ENCODE peak calls at places on chromosomes 3 and 15, in eight cellular contexts. G is Panc1, E is GM23338, T is transverse colon, B is HCT116, A is breast epithelium, Y is suprapubic skin, J is esophagus muscularis mucosa. R is an unnamed sample.

GRCh38 chr3:133038731-133039398 is 674 bp downstream of the TMEM108 start:
- DNase-seq in G (no peak), E (peak; percentile 76), T (no peak), B (no peak), A (no peak), Y (no peak), J (no peak), R (no peak)

GRCh38 chr3:57652203-57652602 is 40.7 kb downstream of the DENND6A start:
- DNase-seq in G (no peak), E (no peak), T (no peak), B (no peak), A (no peak), Y (no peak), J (no peak), R (no peak)

GRCh38 chr3:124846189-124846588 is 41.0 kb downstream of the ITGB5 start:
- DNase-seq in G (no peak), E (no peak), T (no peak), B (no peak), A (no peak), Y (no peak), J (no peak), R (no peak)

GRCh38 chr3:196081834-196082470 is at the start of gene TFRC:
- DNase-seq in G (no peak), E (peak; percentile 97), T (peak; percentile 97), B (peak; percentile 90), A (peak; percentile 88), Y (peak; percentile 95), J (peak; percentile 97), R (peak; percentile 94)

GRCh38 chr3:67044295-67044694 is 46.2 kb downstream of the KBTBD8 start:
- DNase-seq in G (no peak), E (no peak), T (no peak), B (no peak), A (no peak), Y (no peak), J (no peak), R (no peak)

GRCh38 chr3:9397911-9398714 is 698 bp downstream of the SETD5 start:
- DNase-seq in G (no peak), E (peak; percentile 63), T (peak; percentile 56), B (no peak), A (peak; percentile 52), Y (peak; percentile 85), J (no peak), R (peak; percentile 26)

GRCh38 chr3:38138347-38139190 is at the start of gene MYD88:
- DNase-seq in G (no peak), E (peak; percentile 82), T (peak; percentile 92), B (no peak), A (peak; percentile 62), Y (peak; percentile 95), J (peak; percentile 97), R (no peak)

GRCh38 chr3:90145094-90145810 is 1037.8 kb downstream of the EPHA3 start:
- DNase-seq in G (no peak), E (no peak), T (no peak), B (no peak), A (no peak), Y (no peak), J (no peak), R (no peak)

GRCh38 chr3:14802332-14802731 is 16.4 kb upstream of the FGD5 start:
- DNase-seq in G (no peak), E (no peak), T (no peak), B (no peak), A (no peak), Y (no peak), J (no peak), R (no peak)

GRCh38 chr3:129604942-129605592 is 1.4 kb downstream of the PLXND1 start:
- DNase-seq in G (no peak), E (peak; percentile 76), T (no peak), B (no peak), A (no peak), Y (no peak), J (no peak), R (no peak)
- TF ChIP-seq CTCF in G (no peak), E (no peak), T (no peak), B (no peak), A (no peak), Y (no peak), J (no peak), R (no peak)

GRCh38 chr3:117589454-117589853 is 879.9 kb downstream of the TUSC7 start:
- DNase-seq in G (no peak), E (peak; percentile 11), T (no peak), B (no peak), A (no peak), Y (no peak), J (no peak), R (no peak)
- TF ChIP-seq POLR2AphosphoS5 in G (no peak), E (no peak), T (no peak), B (no peak), A (no peak), Y (no peak), J (no peak), R (no peak)

DNA sequence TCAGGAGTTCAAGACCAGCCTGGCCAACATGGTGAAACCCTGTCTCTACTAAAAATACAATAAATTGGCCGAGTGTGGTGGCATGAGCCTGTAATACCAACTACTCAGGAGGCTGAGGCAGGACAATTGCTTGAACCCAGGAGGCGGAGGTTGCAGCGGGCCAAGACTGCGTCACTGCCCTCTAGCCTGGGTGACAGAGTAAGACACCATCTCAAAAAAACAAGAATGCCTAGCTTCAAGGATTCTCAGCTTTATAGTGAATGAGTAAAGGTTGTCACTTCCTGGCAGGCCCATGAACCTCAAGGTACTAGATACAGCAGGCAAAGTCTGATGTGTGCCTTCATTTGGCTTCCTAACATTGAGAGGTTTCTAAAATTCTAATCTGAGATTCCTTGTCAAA is 14.4 kb downstream of the THOC7 start:
- DNase-seq in G (no peak), E (peak; percentile 36), T (no peak), B (no peak), A (no peak), Y (no peak), J (no peak), R (no peak)
- TF ChIP-seq CTCF in G (no peak), E (peak; percentile 30), T (no peak), B (no peak), A (no peak), Y (no peak), J (no peak), R (no peak)

GRCh38 chr15:82044373-82045178 is 1.2 kb downstream of the MEX3B start:
- DNase-seq in G (no peak), E (peak; percentile 86), T (peak; percentile 26), B (no peak), A (peak; percentile 23), Y (peak; percentile 81), J (no peak), R (no peak)
- TF ChIP-seq POLR2AphosphoS5 in G (no peak), E (no peak), T (no peak), B (no peak), A (no peak), Y (no peak), J (no peak), R (no peak)

GRCh38 chr3:23421811-23422510 is 218.8 kb downstream of the UBE2E2 start:
- DNase-seq in G (no peak), E (no peak), T (no peak), B (no peak), A (no peak), Y (no peak), J (no peak), R (no peak)
- TF ChIP-seq CTCF in G (no peak), E (no peak), T (no peak), B (no peak), A (no peak), Y (no peak), J (no peak), R (no peak)

GRCh38 chr3:141386611-141387110 is 18.4 kb downstream of the ZBTB38 start:
- DNase-seq in G (no peak), E (no peak), T (no peak), B (no peak), A (no peak), Y (no peak), J (no peak), R (no peak)
- TF ChIP-seq POLR2AphosphoS5 in G (no peak), E (no peak), T (no peak), B (no peak), A (no peak), Y (no peak), J (no peak), R (no peak)

GRCh38 chr3:155739154-155739553 is 5.7 kb downstream of the PLCH1 start:
- DNase-seq in G (no peak), E (no peak), T (no peak), B (no peak), A (no peak), Y (no peak), J (no peak), R (no peak)
- TF ChIP-seq CTCF in G (no peak), E (peak; percentile 49), T (no peak), B (peak; percentile 31), A (no peak), Y (no peak), J (no peak), R (no peak)